ENCODE peak calls at places on chromosomes 3 and 15, in eight cellular contexts. One of them, this sample, is unnamed.
A peak's percentile ranks its signal among the peaks of the same experiment; 100 is the strongest.

GRCh38 chr15:100106732-100107131 is 235.0 kb downstream of the ADAMTS17 start:
- DNase-seq in cardiac septum: no peak
- DNase-seq in AG09309: no peak
- DNase-seq in H4: no peak
- DNase-seq in non-pigmented ciliary epithelial cell: no peak
- DNase-seq in CMK: no peak
- DNase-seq in fibroblast of mammary gland: no peak
- DNase-seq in foreskin fibroblast: no peak
- DNase-seq in this sample: peak; percentile 36

GRCh38 chr3:3665546-3665945 is 133.7 kb upstream of the LRRN1 start:
- DNase-seq in cardiac septum: no peak
- DNase-seq in AG09309: no peak
- DNase-seq in fibroblast of mammary gland: no peak
- DNase-seq in non-pigmented ciliary epithelial cell: no peak
- DNase-seq in CMK: no peak
- DNase-seq in foreskin fibroblast: no peak
- DNase-seq in H4: peak; percentile 59
- DNase-seq in this sample: no peak

GRCh38 chr15:32857732-32858131 is 139.9 kb downstream of the GREM1 start:
- DNase-seq in AG09309: no peak
- DNase-seq in H4: no peak
- DNase-seq in foreskin fibroblast: no peak
- DNase-seq in CMK: no peak
- DNase-seq in fibroblast of mammary gland: no peak
- DNase-seq in non-pigmented ciliary epithelial cell: no peak
- DNase-seq in cardiac septum: no peak
- DNase-seq in this sample: no peak

GRCh38 chr15:76994496-76994895 is 430 bp upstream of the PSTPIP1 start:
- DNase-seq in H4: no peak
- DNase-seq in cardiac septum: peak; percentile 22
- DNase-seq in non-pigmented ciliary epithelial cell: no peak
- DNase-seq in foreskin fibroblast: no peak
- DNase-seq in AG09309: no peak
- DNase-seq in fibroblast of mammary gland: no peak
- DNase-seq in CMK: no peak
- DNase-seq in this sample: no peak

GRCh38 chr3:194979173-194979572 is 291.8 kb downstream of the XXYLT1 start:
- DNase-seq in fibroblast of mammary gland: no peak
- DNase-seq in CMK: no peak
- DNase-seq in non-pigmented ciliary epithelial cell: no peak
- DNase-seq in AG09309: no peak
- DNase-seq in H4: no peak
- DNase-seq in foreskin fibroblast: no peak
- DNase-seq in cardiac septum: no peak
- DNase-seq in this sample: peak; percentile 20

GRCh38 chr3:60017631-60018030 is 967.8 kb upstream of the CFAP20DC start:
- DNase-seq in H4: peak; percentile 44
- DNase-seq in AG09309: no peak
- DNase-seq in foreskin fibroblast: no peak
- DNase-seq in non-pigmented ciliary epithelial cell: no peak
- DNase-seq in CMK: no peak
- DNase-seq in cardiac septum: no peak
- DNase-seq in fibroblast of mammary gland: peak; percentile 1
- DNase-seq in this sample: no peak

GRCh38 chr3:184757010-184757651 is 45.3 kb upstream of the MAGEF1 start:
- DNase-seq in non-pigmented ciliary epithelial cell: peak; percentile 34
- DNase-seq in H4: no peak
- DNase-seq in fibroblast of mammary gland: peak; percentile 95
- DNase-seq in AG09309: peak; percentile 75
- DNase-seq in cardiac septum: peak; percentile 84
- DNase-seq in foreskin fibroblast: peak; percentile 64
- DNase-seq in CMK: no peak
- DNase-seq in this sample: peak; percentile 93

GRCh38 chr3:45567730-45568172 is 26.8 kb upstream of the LIMD1 start:
- DNase-seq in non-pigmented ciliary epithelial cell: no peak
- DNase-seq in H4: no peak
- DNase-seq in CMK: peak; percentile 22
- DNase-seq in foreskin fibroblast: no peak
- DNase-seq in fibroblast of mammary gland: no peak
- DNase-seq in AG09309: no peak
- DNase-seq in cardiac septum: peak; percentile 64
- DNase-seq in this sample: no peak

GRCh38 chr15:29226431-29227216 is 43.0 kb downstream of the NSMCE3 start:
- DNase-seq in non-pigmented ciliary epithelial cell: no peak
- DNase-seq in cardiac septum: no peak
- DNase-seq in CMK: no peak
- DNase-seq in foreskin fibroblast: peak; percentile 3
- DNase-seq in H4: no peak
- DNase-seq in fibroblast of mammary gland: no peak
- DNase-seq in AG09309: no peak
- DNase-seq in this sample: no peak

GRCh38 chr3:127672429-127673190 is at the start of gene ABTB1:
- DNase-seq in H4: peak; percentile 54
- DNase-seq in foreskin fibroblast: peak; percentile 92
- DNase-seq in non-pigmented ciliary epithelial cell: no peak
- DNase-seq in fibroblast of mammary gland: peak; percentile 58
- DNase-seq in CMK: peak; percentile 64
- DNase-seq in AG09309: no peak
- DNase-seq in cardiac septum: peak; percentile 96
- DNase-seq in this sample: peak; percentile 95

GRCh38 chr3:19342428-19342827 is 194.1 kb downstream of the KCNH8 start:
- DNase-seq in foreskin fibroblast: no peak
- DNase-seq in non-pigmented ciliary epithelial cell: no peak
- DNase-seq in AG09309: no peak
- DNase-seq in H4: no peak
- DNase-seq in CMK: no peak
- DNase-seq in fibroblast of mammary gland: no peak
- DNase-seq in cardiac septum: no peak
- DNase-seq in this sample: no peak

GRCh38 chr15:74725241-74725774 is at the start of gene CYP1A1:
- DNase-seq in AG09309: no peak
- DNase-seq in foreskin fibroblast: peak; percentile 42
- DNase-seq in H4: peak; percentile 33
- DNase-seq in CMK: no peak
- DNase-seq in non-pigmented ciliary epithelial cell: no peak
- DNase-seq in cardiac septum: no peak
- DNase-seq in fibroblast of mammary gland: no peak
- DNase-seq in this sample: no peak

GRCh38 chr3:191255156-191255555 is 56.1 kb downstream of the OSTN start:
- DNase-seq in foreskin fibroblast: no peak
- DNase-seq in CMK: no peak
- DNase-seq in AG09309: peak; percentile 34
- DNase-seq in H4: peak; percentile 60
- DNase-seq in fibroblast of mammary gland: no peak
- DNase-seq in non-pigmented ciliary epithelial cell: no peak
- DNase-seq in cardiac septum: no peak
- DNase-seq in this sample: no peak

GRCh38 chr3:26590919-26591318 is 31.7 kb upstream of the LRRC3B start:
- DNase-seq in fibroblast of mammary gland: no peak
- DNase-seq in H4: no peak
- DNase-seq in non-pigmented ciliary epithelial cell: no peak
- DNase-seq in foreskin fibroblast: no peak
- DNase-seq in AG09309: no peak
- DNase-seq in cardiac septum: no peak
- DNase-seq in CMK: no peak
- DNase-seq in this sample: no peak

GRCh38 chr3:116148881-116149530 is 296.3 kb downstream of the LSAMP start:
- DNase-seq in fibroblast of mammary gland: no peak
- DNase-seq in cardiac septum: no peak
- DNase-seq in H4: peak; percentile 73
- DNase-seq in foreskin fibroblast: peak; percentile 35
- DNase-seq in AG09309: no peak
- DNase-seq in non-pigmented ciliary epithelial cell: no peak
- DNase-seq in CMK: no peak
- DNase-seq in this sample: no peak

GRCh38 chr15:100671858-100672543 is 69.6 kb downstream of the ASB7 start:
- DNase-seq in fibroblast of mammary gland: peak; percentile 68
- DNase-seq in CMK: no peak
- DNase-seq in foreskin fibroblast: peak; percentile 80
- DNase-seq in cardiac septum: no peak
- DNase-seq in AG09309: no peak
- DNase-seq in H4: peak; percentile 64
- DNase-seq in non-pigmented ciliary epithelial cell: no peak
- DNase-seq in this sample: no peak

GRCh38 chr3:112027839-112028238 is 6.7 kb upstream of the TMPRSS7 start:
- DNase-seq in H4: no peak
- DNase-seq in non-pigmented ciliary epithelial cell: no peak
- DNase-seq in foreskin fibroblast: no peak
- DNase-seq in fibroblast of mammary gland: no peak
- DNase-seq in CMK: no peak
- DNase-seq in cardiac septum: no peak
- DNase-seq in AG09309: no peak
- DNase-seq in this sample: no peak

GRCh38 chr3:63768888-63769287 is 50.2 kb upstream of the C3orf49 start:
- DNase-seq in CMK: no peak
- DNase-seq in cardiac septum: no peak
- DNase-seq in H4: no peak
- DNase-seq in non-pigmented ciliary epithelial cell: no peak
- DNase-seq in AG09309: no peak
- DNase-seq in fibroblast of mammary gland: no peak
- DNase-seq in foreskin fibroblast: no peak
- DNase-seq in this sample: no peak

GRCh38 chr3:99838755-99839154 is 21.1 kb downstream of the CMSS1 start:
- DNase-seq in non-pigmented ciliary epithelial cell: no peak
- DNase-seq in H4: no peak
- DNase-seq in AG09309: no peak
- DNase-seq in CMK: no peak
- DNase-seq in foreskin fibroblast: no peak
- DNase-seq in fibroblast of mammary gland: no peak
- DNase-seq in cardiac septum: no peak
- DNase-seq in this sample: no peak

GRCh38 chr3:124951511-124952390 is 17.2 kb upstream of the MUC13 start:
- DNase-seq in foreskin fibroblast: peak; percentile 55
- DNase-seq in H4: no peak
- DNase-seq in CMK: no peak
- DNase-seq in AG09309: peak; percentile 13
- DNase-seq in cardiac septum: no peak
- DNase-seq in fibroblast of mammary gland: peak; percentile 74
- DNase-seq in non-pigmented ciliary epithelial cell: peak; percentile 14
- DNase-seq in this sample: no peak

GRCh38 chr3:42140665-42141203 is 49.6 kb downstream of the TRAK1 start:
- DNase-seq in cardiac septum: no peak
- DNase-seq in AG09309: no peak
- DNase-seq in H4: no peak
- DNase-seq in non-pigmented ciliary epithelial cell: no peak
- DNase-seq in fibroblast of mammary gland: no peak
- DNase-seq in CMK: no peak
- DNase-seq in foreskin fibroblast: no peak
- DNase-seq in this sample: no peak

This sample was measured in posterior vena cava.